ENCODE peak calls at places on chromosomes 11 and 22, in ten cellular contexts. F is CD8-positive, alpha-beta T cell; C is NAMALWA; G is germinal center; A is NCI-H1092; J is H7; L is T-cell; Z is astrocyte; Q is stimulated activated naive CD8-positive, alpha-beta T cell treated with anti-CD3 and anti-CD28 coated beads, Interleukin-15, Interleukin-2, amounts not matched to agents 100 U/mL and 50 U/mL, for 24 hours; H is WERI-Rb-1. Y is an unnamed sample.

GRCh38 chr22:33873186-33873585 is 47.1 kb downstream of the LARGE1 start:
- DNase-seq in G (no peak), F (no peak), J (no peak), A (no peak), L (no peak), C (no peak), Z (no peak), H (no peak), Q (no peak), Y (no peak)

GRCh38 chr22:35752172-35752832 is 34.6 kb downstream of the APOL5 start:
- DNase-seq in C (peak; percentile 64), F (no peak), Q (no peak), A (no peak), Z (no peak), G (peak; percentile 45), L (no peak), H (no peak), J (no peak), Y (no peak)

GRCh38 chr11:45388472-45388871 is 102.3 kb upstream of the SYT13 start:
- DNase-seq in C (no peak), G (no peak), J (no peak), Q (no peak), F (no peak), A (no peak), Z (no peak), H (no peak), L (no peak), Y (no peak)

GRCh38 chr11:1205987-1206331 is 16.9 kb upstream of the MUC5B start:
- DNase-seq in L (no peak), G (no peak), Q (no peak), Z (no peak), H (no peak), J (peak; percentile 39), F (no peak), A (no peak), C (no peak), Y (no peak)

GRCh38 chr11:17764446-17765218 is 30.1 kb downstream of the KCNC1 start:
- DNase-seq in G (no peak), C (no peak), J (no peak), H (peak; percentile 73), A (no peak), L (no peak), Z (no peak), F (no peak), Q (no peak), Y (no peak)

GRCh38 chr22:27720860-27721259 is 80.7 kb downstream of the MN1 start:
- DNase-seq in A (no peak), Z (no peak), Q (no peak), F (no peak), J (no peak), G (no peak), H (no peak), L (no peak), C (no peak), Y (no peak)

GRCh38 chr22:42340695-42341383 is 70.4 kb upstream of the TCF20 start:
- DNase-seq in A (peak; percentile 74), Z (no peak), Q (no peak), L (no peak), J (peak; percentile 86), G (no peak), F (no peak), C (no peak), H (peak; percentile 80), Y (no peak)

GRCh38 chr11:19905280-19905853 is 192.7 kb downstream of the NAV2 start:
- DNase-seq in F (no peak), L (no peak), J (peak; percentile 54), Z (peak; percentile 50), H (no peak), G (peak; percentile 11), C (peak; percentile 7), Q (no peak), A (peak; percentile 32), Y (no peak)

GRCh38 chr11:45209904-45210699 is 63.7 kb downstream of the PRDM11 start:
- DNase-seq in L (no peak), Z (no peak), F (no peak), Q (no peak), A (peak; percentile 57), J (peak; percentile 93), H (peak; percentile 33), G (peak; percentile 45), C (peak; percentile 28), Y (no peak)

GRCh38 chr22:49204599-49205214 is 623.0 kb downstream of the BRD1 start:
- DNase-seq in L (no peak), Q (no peak), G (no peak), C (no peak), J (peak; percentile 34), A (no peak), H (no peak), Z (no peak), F (peak; percentile 21), Y (no peak)

GRCh38 chr11:122746050-122746478 is 90.5 kb downstream of the UBASH3B start:
- DNase-seq in G (peak; percentile 73), F (peak; percentile 65), L (peak; percentile 40), C (peak; percentile 30), Z (no peak), H (no peak), A (no peak), Q (peak; percentile 63), J (no peak), Y (peak; percentile 69)

GRCh38 chr22:50544078-50544745 is 1.5 kb upstream of the KLHDC7B start:
- DNase-seq in F (peak; percentile 86), L (peak; percentile 79), Q (peak; percentile 93), C (peak; percentile 83), A (peak; percentile 3), H (peak; percentile 69), Z (peak; percentile 36), J (peak; percentile 99), G (peak; percentile 91), Y (peak; percentile 92)

GRCh38 chr22:40434101-40434500 is 63.7 kb downstream of the SGSM3 start:
- DNase-seq in C (no peak), G (no peak), Z (peak; percentile 57), Q (no peak), A (no peak), F (no peak), J (no peak), L (no peak), H (no peak), Y (no peak)

GRCh38 chr11:35214792-35215193 is 75.8 kb downstream of the CD44 start:
- DNase-seq in L (no peak), A (no peak), Q (peak; percentile 51), C (no peak), G (no peak), J (peak; percentile 4), Z (peak; percentile 100), H (no peak), F (no peak), Y (no peak)

GRCh38 chr11:72695354-72695753 is 21.1 kb upstream of the PDE2A start:
- DNase-seq in G (no peak), J (no peak), H (no peak), F (no peak), A (no peak), C (no peak), Z (no peak), L (no peak), Q (no peak), Y (no peak)

GRCh38 chr11:32137263-32137662 is 46.4 kb downstream of the RCN1 start:
- DNase-seq in A (no peak), C (no peak), G (no peak), F (no peak), L (no peak), H (no peak), J (no peak), Q (no peak), Z (peak; percentile 98), Y (no peak)

GRCh38 chr11:61999141-61999975 is 31.9 kb upstream of the FTH1 start:
- DNase-seq in J (no peak), A (no peak), C (no peak), G (no peak), Z (no peak), Q (no peak), L (no peak), F (no peak), H (no peak), Y (no peak)

GRCh38 chr11:57460017-57460755 is at the start of gene RTN4RL2:
- DNase-seq in J (peak; percentile 96), H (peak; percentile 65), F (peak; percentile 57), Q (peak; percentile 68), C (peak; percentile 54), L (no peak), Z (peak; percentile 11), G (peak; percentile 71), A (no peak), Y (no peak)

GRCh38 chr11:110525883-110526282 is 96.1 kb downstream of the FDX1 start:
- DNase-seq in A (peak; percentile 96), G (no peak), Q (no peak), J (no peak), C (no peak), Z (peak; percentile 91), H (no peak), L (no peak), F (no peak), Y (no peak)

GRCh38 chr11:68583047-68583446 is 101.3 kb upstream of the GAL start:
- DNase-seq in C (no peak), Z (peak; percentile 77), F (no peak), A (no peak), J (no peak), Q (no peak), G (no peak), L (no peak), H (no peak), Y (no peak)

GRCh38 chr22:37484115-37485005 is 1.8 kb downstream of the MFNG start:
- DNase-seq in A (no peak), Q (peak; percentile 85), C (peak; percentile 77), Z (no peak), L (peak; percentile 78), F (peak; percentile 91), J (peak; percentile 70), G (peak; percentile 71), H (peak; percentile 82), Y (peak; percentile 83)

GRCh38 chr11:134048028-134048427 is 20.8 kb upstream of the JAM3 start:
- DNase-seq in Q (no peak), J (no peak), C (no peak), G (no peak), Z (no peak), F (no peak), A (no peak), H (no peak), L (no peak), Y (no peak)

GRCh38 chr11:118621071-118621815 is 13.8 kb downstream of the PHLDB1 start:
- DNase-seq in H (peak; percentile 93), A (peak; percentile 86), G (peak; percentile 17), Z (peak; percentile 82), L (no peak), Q (peak; percentile 59), F (no peak), C (no peak), J (peak; percentile 97), Y (peak; percentile 19)